ENCODE peak calls at places on chromosomes 7 and 10, in eight cellular contexts. U is WTC11, D is IMR-90, L is GM20000, I is psoas muscle, E is ovary, A is esophagus muscularis mucosa, S is upper lobe of left lung. N is an unnamed sample.

GRCh38 chr7:157625973-157626790 is 289.4 kb downstream of the DNAJB6 start:
- DNase-seq in U (no peak), D (no peak), L (no peak), I (no peak), E (no peak), A (no peak), S (no peak), N (no peak)

GRCh38 chr10:78759448-78760120 is 309.2 kb upstream of the ZMIZ1 start:
- DNase-seq in U (no peak), D (no peak), L (no peak), I (no peak), E (no peak), A (no peak), S (no peak), N (no peak)

GRCh38 chr7:27073066-27073465 is 22.7 kb downstream of the HOXA1 start:
- DNase-seq in U (no peak), D (no peak), L (no peak), I (no peak), E (no peak), A (no peak), S (no peak), N (no peak)

GRCh38 chr10:59176241-59177030 is at the start of gene PHYHIPL:
- DNase-seq in U (peak; percentile 43), D (no peak), L (peak; percentile 24), I (peak; percentile 6), E (peak; percentile 25), A (no peak), S (no peak), N (peak; percentile 21)

GRCh38 chr7:139112741-139113250 is 3.3 kb upstream of the ZC3HAV1 start:
- DNase-seq in U (no peak), D (no peak), L (no peak), I (no peak), E (no peak), A (no peak), S (no peak), N (no peak)

GRCh38 chr7:140062118-140062527 is 628 bp downstream of the PARP12 start:
- DNase-seq in U (peak; percentile 38), D (no peak), L (peak; percentile 63), I (peak; percentile 39), E (peak; percentile 37), A (no peak), S (peak; percentile 33), N (peak; percentile 40)

GRCh38 chr7:108094375-108094774 is 35.8 kb downstream of the LAMB4 start:
- DNase-seq in U (no peak), D (peak; percentile 76), L (no peak), I (no peak), E (no peak), A (no peak), S (no peak), N (no peak)

GRCh38 chr10:1569208-1569607 is 168.1 kb downstream of the ADARB2 start:
- DNase-seq in U (no peak), D (no peak), L (no peak), I (no peak), E (no peak), A (no peak), S (no peak), N (no peak)

GRCh38 chr7:83486957-83487356 is 162.0 kb downstream of the SEMA3E start:
- DNase-seq in U (no peak), D (peak; percentile 21), L (no peak), I (no peak), E (no peak), A (no peak), S (no peak), N (no peak)

GRCh38 chr10:101466016-101466912 is 112.3 kb downstream of the BTRC start:
- DNase-seq in U (no peak), D (peak; percentile 15), L (no peak), I (no peak), E (no peak), A (no peak), S (no peak), N (no peak)

GRCh38 chr7:1313591-1313990 is 80.9 kb downstream of the UNCX start:
- DNase-seq in U (no peak), D (no peak), L (no peak), I (no peak), E (no peak), A (no peak), S (no peak), N (no peak)

GRCh38 chr10:132056663-132057062 is 9.1 kb upstream of the JAKMIP3 start:
- DNase-seq in U (no peak), D (no peak), L (no peak), I (no peak), E (no peak), A (no peak), S (no peak), N (no peak)

GRCh38 chr10:132054564-132054963 is 11.2 kb upstream of the JAKMIP3 start:
- DNase-seq in U (peak; percentile 64), D (no peak), L (no peak), I (no peak), E (no peak), A (no peak), S (no peak), N (no peak)

GRCh38 chr10:132058111-132058745 is 7.5 kb upstream of the JAKMIP3 start:
- DNase-seq in U (no peak), D (no peak), L (no peak), I (no peak), E (no peak), A (no peak), S (no peak), N (no peak)

GRCh38 chr10:132057191-132057681 is 8.5 kb upstream of the JAKMIP3 start:
- DNase-seq in U (peak; percentile 7), D (no peak), L (no peak), I (no peak), E (no peak), A (no peak), S (no peak), N (no peak)

DNA sequence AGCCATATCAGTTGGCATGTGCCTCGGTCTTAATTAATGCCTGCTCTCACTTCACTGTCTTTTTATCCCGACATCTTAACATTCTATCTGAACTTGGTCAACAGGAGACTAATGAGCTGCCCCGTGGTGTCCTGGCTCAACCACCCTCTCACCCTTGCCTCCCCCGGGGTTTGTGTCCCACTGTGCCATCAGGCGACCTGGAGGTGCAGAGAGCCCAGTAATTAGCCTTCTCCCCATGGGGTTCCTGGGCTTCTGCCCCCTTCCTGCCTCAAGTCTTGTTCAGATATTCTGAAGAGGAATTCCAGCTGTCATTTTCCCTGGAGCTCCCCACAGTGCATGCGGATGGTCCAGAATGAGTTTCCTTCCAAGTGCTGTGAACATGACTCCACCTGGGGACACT is 10.1 kb upstream of the JAKMIP3 start:
- DNase-seq in U (no peak), D (no peak), L (no peak), I (no peak), E (no peak), A (no peak), S (no peak), N (no peak)
- TF ChIP-seq CTCF in U (no peak), D (no peak), L (no peak), I (no peak), E (no peak), A (no peak), S (no peak), N (no peak)

DNA sequence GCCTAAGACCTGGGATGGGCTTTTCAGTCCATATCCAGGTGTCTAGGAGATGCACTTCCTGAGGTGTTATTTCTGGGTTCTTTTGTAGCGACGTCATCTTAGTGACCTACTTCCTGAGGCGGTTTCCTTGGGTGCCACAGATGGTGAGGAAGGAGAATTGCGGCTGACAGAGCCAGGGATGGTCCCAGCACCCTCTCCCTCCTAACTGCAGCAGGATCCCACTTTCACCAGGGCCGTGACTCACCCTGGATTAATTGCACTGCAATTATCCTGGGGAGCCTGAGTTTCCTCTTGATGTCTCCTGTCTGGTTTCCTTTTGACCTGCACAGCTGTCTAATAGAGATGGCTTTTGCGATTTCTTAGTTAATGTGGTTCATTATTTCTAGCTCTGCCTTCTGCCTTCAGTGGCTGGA is 271.7 kb downstream of the TCF7L2 start:
- DNase-seq in U (no peak), D (no peak), L (no peak), I (no peak), E (no peak), A (no peak), S (no peak), N (no peak)
- TF ChIP-seq CTCF in U (no peak), D (no peak), L (no peak), I (no peak), E (no peak), A (no peak), S (no peak), N (no peak)

DNA sequence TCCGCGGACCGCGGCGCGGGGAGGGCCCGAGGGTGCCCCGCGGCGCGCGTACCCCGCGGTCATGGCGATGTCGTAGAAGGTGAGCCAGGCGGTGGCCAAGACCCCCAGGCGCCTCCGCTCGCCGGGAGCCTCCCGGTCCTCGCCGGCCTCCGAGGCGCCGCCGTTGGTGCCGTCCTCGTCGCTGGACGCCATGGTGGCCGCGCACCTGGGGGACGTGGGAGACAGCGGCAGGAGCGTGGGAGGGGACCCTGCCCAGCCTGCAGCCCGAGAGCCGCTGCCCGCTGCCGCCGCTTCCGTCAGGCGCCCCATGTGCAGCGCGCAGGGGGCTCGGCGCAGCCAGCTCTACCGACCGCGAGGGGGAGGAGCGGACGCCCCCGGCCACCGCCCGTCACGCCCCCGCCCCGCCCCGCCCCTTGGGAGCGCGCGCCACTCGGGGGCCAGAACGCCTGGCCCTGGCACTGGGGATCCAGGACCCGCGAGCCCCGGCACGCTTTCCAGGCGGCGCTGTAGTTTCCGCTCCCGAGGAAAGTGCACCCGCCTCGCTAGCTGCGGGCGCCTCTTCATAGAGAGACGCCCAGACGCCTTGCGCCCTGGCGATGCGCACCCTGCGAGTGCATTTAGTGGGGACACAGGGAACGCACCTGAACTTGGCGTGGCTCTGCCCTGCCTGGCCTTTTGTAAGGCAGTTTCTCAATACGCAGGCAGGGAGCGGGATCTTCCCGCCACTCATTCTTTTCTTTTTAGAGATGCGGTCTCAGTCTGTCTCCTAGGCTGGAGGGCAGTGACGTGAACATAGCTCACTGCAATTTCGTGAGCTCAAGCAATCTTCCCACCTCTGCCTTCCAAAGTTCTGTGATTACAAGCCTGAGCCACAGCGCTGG is at the start of gene HACD1:
- DNase-seq in U (peak; percentile 78), D (peak; percentile 75), L (peak; percentile 81), I (peak; percentile 68), E (peak; percentile 57), A (no peak), S (peak; percentile 79), N (peak; percentile 62)
- TF ChIP-seq CTCF in U (no peak), D (peak; percentile 19), L (no peak), I (peak; percentile 2), E (no peak), A (peak; percentile 16), S (no peak), N (peak; percentile 22)

DNA sequence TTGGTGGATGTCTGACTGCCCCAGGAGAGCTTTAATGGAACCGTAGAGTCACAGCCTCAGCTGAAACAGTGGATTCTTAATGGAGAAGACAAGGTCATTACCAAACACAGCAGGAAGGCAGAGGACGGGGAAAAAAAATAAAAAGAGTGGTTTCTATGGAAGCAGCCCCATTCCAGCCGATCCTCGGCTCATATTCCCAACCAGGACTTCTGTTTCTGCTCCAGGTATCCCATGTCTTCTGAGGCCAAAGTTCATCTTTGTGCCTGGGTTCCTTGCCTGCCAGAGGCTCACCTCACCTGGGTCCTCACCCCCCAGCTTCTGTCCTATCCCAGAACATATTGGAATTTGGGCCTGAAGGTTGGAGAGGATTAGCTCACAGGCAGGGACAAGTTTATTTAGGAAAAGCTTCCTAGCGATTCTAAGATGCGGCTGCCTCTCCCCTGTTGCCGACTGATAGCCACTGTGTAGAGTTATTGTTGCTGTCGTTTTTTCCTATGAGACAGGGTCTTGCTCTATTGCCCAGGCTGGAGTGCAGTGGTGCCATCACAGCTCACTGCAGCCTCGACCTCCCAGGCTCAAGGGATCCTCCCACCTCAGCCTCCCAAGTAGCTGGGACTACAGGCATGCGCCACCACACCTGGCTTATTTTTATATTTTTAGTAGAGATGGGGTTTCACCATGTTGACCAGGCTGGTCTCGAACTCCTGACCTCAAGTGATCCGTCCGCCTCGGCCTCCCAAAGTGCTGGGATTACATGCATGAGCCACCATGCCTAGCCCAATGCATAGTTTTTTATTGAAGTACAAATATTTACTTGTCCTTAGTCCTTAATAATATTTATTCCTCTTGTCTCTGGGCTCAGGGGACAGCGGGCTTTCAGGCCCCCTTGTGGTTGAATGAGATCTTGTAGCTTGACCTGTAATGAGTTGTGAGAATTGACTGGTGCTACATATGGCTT is 15.4 kb downstream of the CCL26 start:
- DNase-seq in U (peak; percentile 39), D (peak; percentile 53), L (no peak), I (no peak), E (no peak), A (no peak), S (no peak), N (peak; percentile 36)
- TF ChIP-seq CTCF in U (peak; percentile 45), D (peak; percentile 58), L (peak; percentile 14), I (no peak), E (no peak), A (peak; percentile 22), S (peak; percentile 25), N (peak; percentile 30)